ENCODE peak calls at places on chromosomes 4 and X, in eight cellular contexts. I is activated T-cell treated with anti-CD3 and anti-CD28 coated beads, Interleukin-2, amount 50 U/mL, for 1 hour; Q is esophagus squamous epithelium; K is activated CD8-positive, alpha-beta memory T cell treated with anti-CD3 and anti-CD28 coated beads for 48 hours; U is colonic mucosa; L is mesendoderm; A is NCI-H510A treated with DMSO at 0.1 percent for 48 hours; T is choroid plexus epithelial cell. S is an unnamed sample.

GRCh38 chr4:111512081-111512774 is 633.0 kb upstream of the FAM241A start:
- DNase-seq in I (no peak), Q (no peak), K (no peak), U (no peak), L (peak; percentile 24), A (no peak), T (peak; percentile 89), S (no peak)

GRCh38 chrX:447052-447451 is 60.3 kb upstream of the PPP2R3B start:
- DNase-seq in I (no peak), Q (no peak), K (no peak), U (no peak), L (no peak), A (no peak), T (no peak), S (no peak)

GRCh38 chr4:165131247-165131832 is 18.7 kb upstream of the TMEM192 start:
- DNase-seq in I (peak; percentile 72), Q (no peak), K (peak; percentile 78), U (peak; percentile 73), L (peak; percentile 69), A (peak; percentile 36), T (peak; percentile 79), S (peak; percentile 92)

GRCh38 chr4:168654206-168655174 is 157.6 kb downstream of the PALLD start:
- DNase-seq in I (no peak), Q (no peak), K (no peak), U (peak; percentile 88), L (no peak), A (peak; percentile 5), T (no peak), S (no peak)

GRCh38 chr4:38013461-38014366 is 53.5 kb downstream of the PTTG2 start:
- DNase-seq in I (no peak), Q (no peak), K (no peak), U (no peak), L (no peak), A (no peak), T (peak; percentile 54), S (no peak)

GRCh38 chr4:4614925-4615678 is 73.3 kb upstream of the STX18 start:
- DNase-seq in I (no peak), Q (no peak), K (no peak), U (no peak), L (no peak), A (no peak), T (peak; percentile 67), S (no peak)

GRCh38 chrX:1423215-1423614 is 29.5 kb downstream of the ASMTL start:
- DNase-seq in I (no peak), Q (no peak), K (no peak), U (no peak), L (no peak), A (no peak), T (no peak), S (no peak)

GRCh38 chr4:113686950-113687718 is 74.4 kb downstream of the CAMK2D start:
- DNase-seq in I (no peak), Q (no peak), K (no peak), U (no peak), L (no peak), A (no peak), T (peak; percentile 44), S (no peak)

GRCh38 chr4:71293705-71294104 is 45.1 kb upstream of the SLC4A4 start:
- DNase-seq in I (no peak), Q (no peak), K (no peak), U (no peak), L (no peak), A (no peak), T (peak; percentile 38), S (no peak)

GRCh38 chr4:1715002-1715761 is 3.1 kb upstream of the SLBP start:
- DNase-seq in I (no peak), Q (no peak), K (no peak), U (no peak), L (no peak), A (no peak), T (no peak), S (no peak)

S was measured in esophagus muscularis mucosa.